ENCODE peak calls at places on chromosomes 1 and 21, in five cellular contexts. One of them, this sample, is unnamed.

GRCh38 chr21:28867401-28867800 is 125.3 kb downstream of the LTN1 start:
- DNase-seq in body of pancreas: no peak
- DNase-seq in ovary: no peak
- DNase-seq in heart left ventricle: no peak
- DNase-seq in Peyer's patch: no peak
- DNase-seq in this sample: no peak

GRCh38 chr1:225435487-225435886 is 7.6 kb upstream of the LBR start:
- DNase-seq in ovary: no peak
- DNase-seq in body of pancreas: no peak
- DNase-seq in heart left ventricle: no peak
- DNase-seq in Peyer's patch: no peak
- DNase-seq in this sample: no peak

GRCh38 chr1:95287078-95287477 is 53.1 kb downstream of the RWDD3 start:
- DNase-seq in body of pancreas: no peak
- DNase-seq in Peyer's patch: no peak
- DNase-seq in heart left ventricle: no peak
- DNase-seq in ovary: no peak
- DNase-seq in this sample: no peak

GRCh38 chr1:14165289-14165867 is 433.1 kb upstream of the KAZN start:
- DNase-seq in Peyer's patch: no peak
- DNase-seq in ovary: no peak
- DNase-seq in body of pancreas: no peak
- DNase-seq in heart left ventricle: no peak
- DNase-seq in this sample: peak; percentile 16

GRCh38 chr1:230282157-230282556 is 144.0 kb downstream of the PGBD5 start:
- DNase-seq in heart left ventricle: no peak
- DNase-seq in ovary: peak; percentile 23
- DNase-seq in body of pancreas: peak; percentile 68
- DNase-seq in Peyer's patch: peak; percentile 93
- DNase-seq in this sample: no peak

GRCh38 chr1:245715970-245716369 is 561.2 kb downstream of the KIF26B start:
- DNase-seq in body of pancreas: no peak
- DNase-seq in heart left ventricle: no peak
- DNase-seq in ovary: no peak
- DNase-seq in Peyer's patch: no peak
- DNase-seq in this sample: no peak

GRCh38 chr1:53553734-53554509 is 94.7 kb downstream of the DMRTB1 start:
- DNase-seq in body of pancreas: peak; percentile 2
- DNase-seq in Peyer's patch: peak; percentile 25
- DNase-seq in heart left ventricle: peak; percentile 57
- DNase-seq in ovary: peak; percentile 6
- DNase-seq in this sample: peak; percentile 2

GRCh38 chr1:32104127-32104526 is 3.7 kb upstream of the KPNA6 start:
- DNase-seq in ovary: no peak
- DNase-seq in heart left ventricle: no peak
- DNase-seq in Peyer's patch: no peak
- DNase-seq in body of pancreas: no peak
- DNase-seq in this sample: no peak

GRCh38 chr1:19049128-19049768 is 92.8 kb upstream of the IFFO2 start:
- DNase-seq in body of pancreas: no peak
- DNase-seq in Peyer's patch: no peak
- DNase-seq in ovary: no peak
- DNase-seq in heart left ventricle: peak; percentile 10
- DNase-seq in this sample: no peak

GRCh38 chr1:26826261-26827201 is at the start of gene ZDHHC18:
- DNase-seq in ovary: peak; percentile 69
- DNase-seq in heart left ventricle: peak; percentile 88
- DNase-seq in Peyer's patch: peak; percentile 80
- DNase-seq in body of pancreas: peak; percentile 78
- DNase-seq in this sample: peak; percentile 55

GRCh38 chr1:44655609-44656008 is 18.7 kb downstream of the TMEM53 start:
- DNase-seq in heart left ventricle: no peak
- DNase-seq in body of pancreas: peak; percentile 52
- DNase-seq in ovary: no peak
- DNase-seq in Peyer's patch: peak; percentile 60
- DNase-seq in this sample: no peak

GRCh38 chr1:224617410-224618361 is 1.6 kb downstream of the CNIH3 start:
- DNase-seq in body of pancreas: peak; percentile 28
- DNase-seq in ovary: no peak
- DNase-seq in Peyer's patch: no peak
- DNase-seq in heart left ventricle: no peak
- DNase-seq in this sample: no peak

GRCh38 chr1:162983671-162984425 is 85.3 kb upstream of the RGS4 start:
- DNase-seq in body of pancreas: no peak
- DNase-seq in ovary: no peak
- DNase-seq in Peyer's patch: no peak
- DNase-seq in heart left ventricle: no peak
- DNase-seq in this sample: no peak

GRCh38 chr21:36059823-36060158 is 535 bp downstream of the SETD4 start:
- DNase-seq in ovary: no peak
- DNase-seq in heart left ventricle: peak; percentile 65
- DNase-seq in body of pancreas: no peak
- DNase-seq in Peyer's patch: no peak
- DNase-seq in this sample: peak; percentile 40

GRCh38 chr1:173473599-173474011 is 3.5 kb upstream of the PRDX6 start:
- DNase-seq in heart left ventricle: no peak
- DNase-seq in Peyer's patch: no peak
- DNase-seq in body of pancreas: no peak
- DNase-seq in ovary: no peak
- DNase-seq in this sample: no peak

GRCh38 chr1:182260516-182260915 is 131.1 kb downstream of the GLUL start:
- DNase-seq in body of pancreas: no peak
- DNase-seq in Peyer's patch: no peak
- DNase-seq in heart left ventricle: no peak
- DNase-seq in ovary: no peak
- DNase-seq in this sample: no peak

GRCh38 chr1:98452162-98452561 is 209.4 kb upstream of the SNX7 start:
- DNase-seq in body of pancreas: no peak
- DNase-seq in Peyer's patch: no peak
- DNase-seq in ovary: no peak
- DNase-seq in heart left ventricle: no peak
- DNase-seq in this sample: no peak

GRCh38 chr1:17314491-17314971 is 6.5 kb downstream of the PADI4 start:
- DNase-seq in Peyer's patch: peak; percentile 22
- DNase-seq in ovary: no peak
- DNase-seq in body of pancreas: no peak
- DNase-seq in heart left ventricle: no peak
- DNase-seq in this sample: no peak

GRCh38 chr1:21292991-21293536 is 2.8 kb upstream of the ECE1 start:
- DNase-seq in ovary: no peak
- DNase-seq in body of pancreas: no peak
- DNase-seq in Peyer's patch: peak; percentile 78
- DNase-seq in heart left ventricle: no peak
- DNase-seq in this sample: no peak

GRCh38 chr1:5886541-5887435 is 105.4 kb downstream of the NPHP4 start:
- DNase-seq in heart left ventricle: peak; percentile 25
- DNase-seq in ovary: no peak
- DNase-seq in body of pancreas: no peak
- DNase-seq in Peyer's patch: no peak
- DNase-seq in this sample: no peak

GRCh38 chr1:92211166-92211565 is 6.5 kb upstream of the C1orf146 start:
- DNase-seq in heart left ventricle: no peak
- DNase-seq in body of pancreas: no peak
- DNase-seq in ovary: no peak
- DNase-seq in Peyer's patch: no peak
- DNase-seq in this sample: no peak

GRCh38 chr1:197327776-197328364 is 59.8 kb downstream of the CRB1 start:
- DNase-seq in Peyer's patch: no peak
- DNase-seq in body of pancreas: no peak
- DNase-seq in ovary: no peak
- DNase-seq in heart left ventricle: no peak
- DNase-seq in this sample: no peak

GRCh38 chr1:210841926-210842625 is 291.9 kb downstream of the KCNH1 start:
- DNase-seq in ovary: no peak
- DNase-seq in Peyer's patch: no peak
- DNase-seq in body of pancreas: peak; percentile 7
- DNase-seq in heart left ventricle: no peak
- DNase-seq in this sample: no peak

GRCh38 chr1:213507472-213508223 is 456.6 kb downstream of the RPS6KC1 start:
- DNase-seq in body of pancreas: no peak
- DNase-seq in heart left ventricle: no peak
- DNase-seq in Peyer's patch: no peak
- DNase-seq in ovary: no peak
- DNase-seq in this sample: no peak

GRCh38 chr1:205594846-205595245 is 37.0 kb downstream of the ELK4 start:
- DNase-seq in body of pancreas: no peak
- DNase-seq in Peyer's patch: peak; percentile 45
- DNase-seq in heart left ventricle: no peak
- DNase-seq in ovary: no peak
- DNase-seq in this sample: no peak

GRCh38 chr1:105343317-105343716 is 1593.6 kb downstream of the AMY1C start:
- DNase-seq in body of pancreas: no peak
- DNase-seq in heart left ventricle: no peak
- DNase-seq in ovary: no peak
- DNase-seq in Peyer's patch: no peak
- DNase-seq in this sample: no peak

GRCh38 chr1:236206548-236206947 is 64.2 kb downstream of the GPR137B start:
- DNase-seq in Peyer's patch: peak; percentile 46
- DNase-seq in ovary: no peak
- DNase-seq in heart left ventricle: peak; percentile 62
- DNase-seq in body of pancreas: no peak
- DNase-seq in this sample: peak; percentile 25

GRCh38 chr1:7558921-7559869 is 211.9 kb upstream of the VAMP3 start:
- DNase-seq in body of pancreas: no peak
- DNase-seq in heart left ventricle: peak; percentile 27
- DNase-seq in ovary: no peak
- DNase-seq in Peyer's patch: no peak
- DNase-seq in this sample: no peak

GRCh38 chr1:50126962-50127715 is 18.4 kb downstream of the ELAVL4 start:
- DNase-seq in ovary: no peak
- DNase-seq in body of pancreas: no peak
- DNase-seq in heart left ventricle: no peak
- DNase-seq in Peyer's patch: no peak
- DNase-seq in this sample: no peak

DNA sequence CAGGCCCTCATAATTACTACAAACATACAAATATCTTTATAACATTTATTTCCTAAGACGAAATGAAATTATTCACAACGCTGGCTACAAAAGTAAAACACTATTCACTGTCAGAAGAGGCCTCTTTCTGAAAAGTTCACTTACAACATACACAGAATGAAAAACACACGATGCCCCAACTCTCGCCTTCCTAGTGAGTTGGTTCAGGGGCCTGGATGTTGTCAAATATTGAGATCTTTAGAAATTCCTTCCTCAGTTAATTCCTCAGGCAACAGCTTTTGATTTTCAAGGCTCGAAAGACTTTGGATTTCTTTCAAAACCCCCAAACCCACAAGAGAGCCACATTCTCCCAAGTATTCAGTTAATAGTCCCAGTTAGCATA is 14.2 kb upstream of the KCNE1 start:
- DNase-seq in ovary: no peak
- DNase-seq in heart left ventricle: no peak
- DNase-seq in body of pancreas: no peak
- DNase-seq in Peyer's patch: no peak
- DNase-seq in this sample: no peak
- H3K4me3 ChIP-seq in ovary: peak overlapping the region; percentile 43
- H3K4me3 ChIP-seq in heart left ventricle: peak overlapping the region; percentile 36
- H3K4me3 ChIP-seq in body of pancreas: no peak overlapping the region
- H3K4me3 ChIP-seq in Peyer's patch: peak overlapping the region; percentile 20
- H3K4me3 ChIP-seq in this sample: peak overlapping the region; percentile 44

DNA sequence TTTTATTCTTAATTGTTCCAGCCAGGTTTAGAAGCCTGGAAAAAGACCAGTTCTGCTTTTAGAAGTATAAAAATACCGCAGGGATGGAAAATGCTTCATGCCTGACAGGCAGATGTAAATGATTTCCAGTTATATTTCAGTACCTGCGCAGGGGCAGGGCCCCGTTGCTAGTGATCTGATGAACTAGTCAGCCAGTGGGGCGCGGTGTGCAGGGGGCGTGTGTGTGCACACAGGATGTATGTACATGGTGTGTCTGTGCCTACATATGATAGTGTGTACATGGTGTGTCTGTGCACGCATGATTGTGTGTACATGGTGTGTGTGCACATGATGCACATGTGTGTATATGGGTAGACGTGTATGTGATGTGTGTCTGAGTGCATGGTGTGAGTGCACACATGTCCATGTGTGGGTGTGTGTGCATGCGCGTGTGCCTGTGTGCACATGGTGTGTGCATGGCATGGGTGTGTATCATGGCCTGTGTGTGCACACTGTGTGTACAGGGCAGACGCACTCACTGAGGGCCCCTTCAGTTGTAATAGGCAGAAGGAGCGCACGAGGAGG is 36.2 kb downstream of the ABCG1 start:
- DNase-seq in Peyer's patch: no peak
- DNase-seq in ovary: no peak
- DNase-seq in heart left ventricle: peak; percentile 27
- DNase-seq in body of pancreas: no peak
- DNase-seq in this sample: no peak
- H3K9me3 ChIP-seq in Peyer's patch: no peaks in the 10 kb centered on the region
- H3K9me3 ChIP-seq in ovary: no peaks in the 10 kb centered on the region
- H3K9me3 ChIP-seq in heart left ventricle: no peaks in the 10 kb centered on the region
- H3K9me3 ChIP-seq in body of pancreas: no peaks in the 10 kb centered on the region
- H3K9me3 ChIP-seq in this sample: no peaks in the 10 kb centered on the region

GRCh38 chr1:233600488-233600887 is 13.4 kb upstream of the KCNK1 start:
- DNase-seq in Peyer's patch: no peak
- DNase-seq in body of pancreas: no peak
- DNase-seq in ovary: no peak
- DNase-seq in heart left ventricle: no peak
- DNase-seq in this sample: no peak

GRCh38 chr1:233606813-233607212 is 7.1 kb upstream of the KCNK1 start:
- DNase-seq in heart left ventricle: no peak
- DNase-seq in body of pancreas: no peak
- DNase-seq in Peyer's patch: no peak
- DNase-seq in ovary: no peak
- DNase-seq in this sample: no peak

GRCh38 chr1:233599542-233600073 is 14.3 kb upstream of the KCNK1 start:
- DNase-seq in Peyer's patch: no peak
- DNase-seq in ovary: no peak
- DNase-seq in heart left ventricle: no peak
- DNase-seq in body of pancreas: no peak
- DNase-seq in this sample: no peak

GRCh38 chr1:233605205-233605604 is 8.7 kb upstream of the KCNK1 start:
- DNase-seq in body of pancreas: no peak
- DNase-seq in heart left ventricle: no peak
- DNase-seq in ovary: no peak
- DNase-seq in Peyer's patch: no peak
- DNase-seq in this sample: no peak

DNA sequence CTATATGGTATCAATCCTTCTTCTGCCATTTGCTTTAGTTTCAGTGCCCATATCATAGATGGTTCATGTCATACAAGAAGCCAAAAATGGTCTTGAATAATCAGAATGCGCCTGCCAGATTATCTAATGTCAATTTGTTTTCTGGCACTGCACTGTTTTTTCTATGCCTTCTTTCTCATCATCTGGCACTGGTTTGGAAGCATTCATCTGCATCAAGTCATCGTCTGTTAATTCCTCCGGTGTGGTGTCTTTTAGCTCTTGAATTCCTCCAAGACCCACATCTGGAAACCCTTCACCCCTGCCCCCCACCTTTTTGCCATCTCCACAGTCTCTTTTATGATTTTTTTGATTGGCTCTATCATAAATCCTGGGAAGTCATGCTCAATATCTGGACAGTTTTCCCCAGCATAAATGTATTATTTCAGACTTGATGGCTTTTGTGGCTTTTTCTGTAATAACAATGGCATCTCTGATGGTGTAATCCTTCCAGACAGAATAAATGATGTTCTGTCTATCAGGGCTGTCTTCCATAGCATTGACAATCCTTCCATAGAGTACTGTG is 10.5 kb upstream of the KCNK1 start:
- DNase-seq in Peyer's patch: no peak
- DNase-seq in ovary: no peak
- DNase-seq in body of pancreas: no peak
- DNase-seq in heart left ventricle: no peak
- DNase-seq in this sample: no peak
- TF ChIP-seq POLR2A in Peyer's patch: no peak
- TF ChIP-seq POLR2A in ovary: no peak
- TF ChIP-seq POLR2A in body of pancreas: no peak
- TF ChIP-seq POLR2A in heart left ventricle: no peak
- TF ChIP-seq POLR2A in this sample: no peak

GRCh38 chr1:37994886-37995566 is 5.2 kb upstream of the SF3A3 start:
- DNase-seq in heart left ventricle: peak; percentile 37
- DNase-seq in body of pancreas: no peak
- DNase-seq in ovary: no peak
- DNase-seq in Peyer's patch: no peak
- DNase-seq in this sample: no peak
- H3K4me3 ChIP-seq in heart left ventricle: no peak overlapping the region
- H3K4me3 ChIP-seq in body of pancreas: no peak overlapping the region
- H3K4me3 ChIP-seq in ovary: peak overlapping the region; percentile 40
- H3K4me3 ChIP-seq in Peyer's patch: no peak overlapping the region
- H3K4me3 ChIP-seq in this sample: no peak overlapping the region